ENCODE peak calls at places on chromosomes 13 and 19, in ten cellular contexts. Y is stimulated activated CD4-positive, alpha-beta T cell treated with anti-CD3 and anti-CD28 coated beads, Interleukin-12 subunit alpha, Interleukin-12 subunit beta, amount 100 ng/mL, for 24 hours; R is GM04504; K is brain microvascular endothelial cell; F is T-helper 1 cell; H is left lung; C is astrocyte of the spinal cord; B is H4; D is lower leg skin; J is NCI-H1436 treated with DMSO at 0.1 percent for 48 hours. G is an unnamed sample.

GRCh38 chr13:110228936-110229904 is 77.7 kb downstream of the COL4A1 start:
- DNase-seq in Y (no peak), R (peak; percentile 46), K (peak; percentile 42), F (no peak), H (no peak), C (no peak), B (no peak), D (no peak), J (no peak), G (no peak)

GRCh38 chr19:35268546-35269424 is at the start of gene USF2:
- DNase-seq in Y (peak; percentile 23), R (peak; percentile 33), K (peak; percentile 41), F (peak; percentile 72), H (peak; percentile 93), C (peak; percentile 65), B (peak; percentile 94), D (peak; percentile 93), J (no peak), G (peak; percentile 25)

GRCh38 chr19:6514926-6515325 is 12.8 kb upstream of the TUBB4A start:
- DNase-seq in Y (no peak), R (no peak), K (no peak), F (no peak), H (no peak), C (no peak), B (no peak), D (no peak), J (no peak), G (no peak)

GRCh38 chr19:40805258-40805868 is 6.4 kb downstream of the EGLN2 start:
- DNase-seq in Y (no peak), R (no peak), K (no peak), F (peak; percentile 47), H (peak; percentile 52), C (no peak), B (no peak), D (no peak), J (no peak), G (no peak)

GRCh38 chr13:94553766-94554165 is 42.2 kb downstream of the TGDS start:
- DNase-seq in Y (no peak), R (no peak), K (no peak), F (no peak), H (no peak), C (no peak), B (no peak), D (no peak), J (no peak), G (no peak)

GRCh38 chr13:67769987-67770341 is 539.8 kb upstream of the PCDH9 start:
- DNase-seq in Y (no peak), R (no peak), K (no peak), F (no peak), H (no peak), C (no peak), B (no peak), D (no peak), J (no peak), G (no peak)

GRCh38 chr13:94968040-94968756 is 255.9 kb upstream of the SOX21 start:
- DNase-seq in Y (no peak), R (no peak), K (no peak), F (no peak), H (peak; percentile 58), C (peak; percentile 35), B (no peak), D (no peak), J (no peak), G (peak; percentile 6)

GRCh38 chr19:30649934-30650614 is 277.9 kb downstream of the ZNF536 start:
- DNase-seq in Y (no peak), R (no peak), K (peak; percentile 52), F (peak; percentile 25), H (no peak), C (peak; percentile 51), B (peak; percentile 63), D (peak; percentile 74), J (peak; percentile 67), G (peak; percentile 48)

GRCh38 chr13:109842521-109842920 is 56.1 kb upstream of the IRS2 start:
- DNase-seq in Y (no peak), R (no peak), K (no peak), F (no peak), H (no peak), C (no peak), B (no peak), D (peak; percentile 53), J (no peak), G (no peak)

GRCh38 chr13:57633950-57634828 is 2.6 kb downstream of the PCDH17 start:
- DNase-seq in Y (no peak), R (no peak), K (no peak), F (no peak), H (peak; percentile 76), C (no peak), B (no peak), D (no peak), J (no peak), G (peak; percentile 36)

GRCh38 chr19:54576411-54576976 is 2.9 kb downstream of the LILRA2 start:
- DNase-seq in Y (no peak), R (no peak), K (no peak), F (no peak), H (peak; percentile 56), C (no peak), B (no peak), D (no peak), J (no peak), G (no peak)

GRCh38 chr19:50803633-50804419 is 13.6 kb downstream of the ACP4 start:
- DNase-seq in Y (no peak), R (no peak), K (no peak), F (peak; percentile 18), H (no peak), C (no peak), B (no peak), D (no peak), J (no peak), G (peak; percentile 25)

GRCh38 chr19:47036233-47036651 is 12.2 kb downstream of the TMEM160 start:
- DNase-seq in Y (no peak), R (no peak), K (no peak), F (no peak), H (peak; percentile 80), C (no peak), B (no peak), D (no peak), J (peak; percentile 19), G (no peak)

GRCh38 chr13:111370570-111371150 is 50.2 kb downstream of the TEX29 start:
- DNase-seq in Y (no peak), R (no peak), K (no peak), F (no peak), H (no peak), C (no peak), B (no peak), D (peak; percentile 64), J (no peak), G (no peak)

GRCh38 chr13:46543307-46543706 is 9.7 kb upstream of the LRCH1 start:
- DNase-seq in Y (no peak), R (no peak), K (no peak), F (no peak), H (no peak), C (no peak), B (no peak), D (no peak), J (no peak), G (no peak)

GRCh38 chr13:65932587-65933239 is 1297.4 kb downstream of the PCDH9 start:
- DNase-seq in Y (no peak), R (no peak), K (no peak), F (no peak), H (no peak), C (no peak), B (no peak), D (no peak), J (no peak), G (no peak)

GRCh38 chr13:112790735-112791641 is 101.2 kb downstream of the ATP11A start:
- DNase-seq in Y (no peak), R (no peak), K (no peak), F (no peak), H (peak; percentile 68), C (no peak), B (no peak), D (peak; percentile 63), J (no peak), G (no peak)

GRCh38 chr13:112066624-112067004 is 335 bp upstream of the SOX1 start:
- DNase-seq in Y (peak; percentile 33), R (no peak), K (no peak), F (peak; percentile 28), H (peak; percentile 77), C (peak; percentile 58), B (no peak), D (peak; percentile 82), J (peak; percentile 59), G (no peak)

GRCh38 chr19:44430956-44431355 is 17.3 kb downstream of the ZNF229 start:
- DNase-seq in Y (no peak), R (no peak), K (no peak), F (no peak), H (no peak), C (no peak), B (no peak), D (no peak), J (no peak), G (no peak)